ENCODE peak calls at places on chromosome 10, in five cellular contexts. S is astrocyte, Z is body of pancreas, U is astrocyte of the spinal cord, F is GM20000. D is an unnamed sample.

GRCh38 chr10:122875843-122876492 is 3.4 kb downstream of the FAM24B start:
- DNase-seq in F (no peak), S (no peak), U (no peak), Z (no peak), D (no peak)

GRCh38 chr10:132444877-132445351 is 47.9 kb downstream of the PWWP2B start:
- DNase-seq in Z (no peak), F (no peak), U (peak), S (no peak), D (no peak)

GRCh38 chr10:108709927-108710722 is 1213.2 kb downstream of the XPNPEP1 start:
- DNase-seq in U (no peak), Z (no peak), F (no peak), S (no peak), D (no peak)

GRCh38 chr10:85831422-85831821 is 535.2 kb downstream of the GRID1 start:
- DNase-seq in U (no peak), Z (no peak), S (no peak), F (no peak), D (no peak)

GRCh38 chr10:17989908-17990767 is 38.4 kb downstream of the SLC39A12 start:
- DNase-seq in F (peak), U (peak), S (peak), Z (no peak), D (no peak)

GRCh38 chr10:79938728-79939380 is 10.1 kb downstream of the SFTPD start:
- DNase-seq in U (no peak), Z (no peak), S (no peak), F (no peak), D (peak)

GRCh38 chr10:8049151-8049873 is 5.2 kb upstream of the GATA3 start:
- DNase-seq in F (peak), Z (no peak), S (no peak), U (no peak), D (peak)

GRCh38 chr10:31152421-31153133 is 120.9 kb upstream of the ZNF438 start:
- DNase-seq in Z (no peak), U (peak), S (no peak), F (no peak), D (no peak)

GRCh38 chr10:71270301-71270777 is 48.7 kb upstream of the SLC29A3 start:
- DNase-seq in F (peak), Z (peak), S (peak), U (peak), D (peak)

GRCh38 chr10:71262027-71262426 is 49.7 kb downstream of the UNC5B start:
- DNase-seq in Z (no peak), U (no peak), S (no peak), F (no peak), D (no peak)

GRCh38 chr10:47033541-47034270 is 122.5 kb downstream of the PTPN20 start:
- DNase-seq in U (no peak), S (no peak), F (no peak), Z (peak), D (no peak)

GRCh38 chr10:47368431-47369180 is 15.5 kb downstream of the ZNF488 start:
- DNase-seq in U (no peak), S (no peak), Z (no peak), F (no peak), D (no peak)

GRCh38 chr10:72418679-72419078 is 64.0 kb upstream of the DNAJB12 start:
- DNase-seq in F (no peak), U (no peak), S (no peak), Z (no peak), D (no peak)

GRCh38 chr10:69515699-69516547 is 57.3 kb downstream of the NEUROG3 start:
- DNase-seq in F (peak), S (peak), Z (peak), U (peak), D (peak)

GRCh38 chr10:69517271-69517848 is 55.9 kb downstream of the NEUROG3 start:
- DNase-seq in Z (no peak), S (no peak), F (no peak), U (no peak), D (no peak)

GRCh38 chr10:69516548-69517195 is 56.5 kb downstream of the NEUROG3 start:
- DNase-seq in S (no peak), U (no peak), Z (no peak), F (no peak), D (no peak)

GRCh38 chr10:69512901-69513300 is 60.3 kb downstream of the NEUROG3 start:
- DNase-seq in U (no peak), F (no peak), S (no peak), Z (no peak), D (no peak)

GRCh38 chr10:69513617-69514016 is 59.6 kb downstream of the NEUROG3 start:
- DNase-seq in S (no peak), F (no peak), Z (no peak), U (no peak), D (no peak)
- TF ChIP-seq CTCF in S (no peak), F (no peak), Z (no peak), U (no peak), D (no peak)

GRCh38 chr10:93812664-93813338 is 55.1 kb downstream of the LGI1 start:
- DNase-seq in Z (no peak), U (no peak), S (no peak), F (no peak), D (no peak)

GRCh38 chr10:93818086-93818485 is 60.4 kb downstream of the LGI1 start:
- DNase-seq in S (no peak), Z (peak), U (no peak), F (no peak), D (no peak)

GRCh38 chr10:93813507-93814465 is 56.0 kb downstream of the LGI1 start:
- DNase-seq in U (peak), F (peak), Z (peak), S (peak), D (peak)

GRCh38 chr10:93816123-93816747 is 58.5 kb downstream of the LGI1 start:
- DNase-seq in S (peak), F (peak), Z (peak), U (peak), D (peak)

DNA sequence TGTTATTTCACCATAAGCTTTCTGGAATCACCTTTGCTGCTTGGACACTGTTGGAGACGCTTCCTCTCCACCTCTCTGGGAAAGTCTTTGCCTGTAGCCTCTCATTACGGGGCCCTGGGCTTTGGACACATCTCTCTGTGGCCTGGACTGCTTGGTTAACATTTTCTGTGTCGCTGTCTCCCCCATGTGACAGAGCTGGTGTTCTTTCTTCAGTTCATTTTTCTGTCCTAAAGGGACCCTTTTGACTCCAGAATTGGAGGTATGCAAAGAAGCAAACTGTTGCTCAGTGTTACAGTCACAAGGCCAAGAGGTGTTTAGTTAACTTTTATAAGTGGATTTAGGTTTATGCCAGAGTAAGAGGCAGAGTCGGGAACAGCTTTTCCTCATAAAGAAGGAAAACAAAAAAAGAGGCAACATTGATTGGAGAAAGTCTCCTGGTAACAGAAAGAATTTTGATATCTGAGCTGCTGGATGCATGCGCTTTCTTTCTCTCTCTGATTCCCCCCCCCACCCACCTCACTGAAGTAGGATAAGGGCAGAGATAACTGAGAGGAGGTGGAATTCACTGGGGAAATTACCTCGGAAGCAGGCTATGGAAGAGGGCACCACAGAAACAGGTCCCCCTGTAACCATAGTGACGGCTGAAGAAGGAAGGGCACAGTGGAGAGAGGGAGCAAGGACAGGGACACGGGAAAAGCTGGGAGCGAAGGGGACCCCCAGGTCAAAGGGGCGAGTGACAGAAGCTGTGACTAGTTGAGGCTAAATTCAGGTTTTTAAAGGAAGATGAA is 57.8 kb downstream of the LGI1 start:
- DNase-seq in Z (no peak), U (peak), S (no peak), F (no peak), D (no peak)
- TF ChIP-seq CTCF in Z (no peak), U (no peak), S (no peak), F (no peak), D (no peak)

DNA sequence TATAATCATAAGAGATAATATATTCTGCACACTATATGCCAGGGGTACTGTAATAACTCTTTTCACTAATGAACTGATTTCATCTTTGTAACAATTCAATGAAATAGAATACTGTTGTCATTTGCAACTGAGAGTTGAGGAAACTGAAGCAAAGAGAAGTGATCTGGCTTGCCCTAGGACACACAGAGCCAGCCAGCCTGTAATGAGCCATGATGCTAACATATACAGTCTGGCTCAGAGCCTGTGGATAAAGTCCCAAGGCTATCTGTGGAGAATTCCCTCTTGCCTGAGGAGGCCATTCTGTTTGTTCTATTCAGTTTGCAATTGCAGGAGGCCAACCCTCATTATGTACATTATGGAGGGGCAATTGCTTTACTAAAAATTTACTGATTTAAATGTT is 241.3 kb downstream of the CXCL12 start:
- DNase-seq in S (no peak), U (no peak), F (no peak), Z (no peak), D (no peak)
- TF ChIP-seq CTCF in S (no peak), U (no peak), F (no peak), Z (no peak), D (no peak)

GRCh38 chr10:1050555-1050954 is 1.6 kb upstream of the IDI1 start:
- DNase-seq in Z (no peak), U (no peak), S (no peak), F (peak), D (peak)
- TF ChIP-seq CTCF in Z (no peak), U (no peak), S (no peak), F (no peak), D (no peak)

DNA sequence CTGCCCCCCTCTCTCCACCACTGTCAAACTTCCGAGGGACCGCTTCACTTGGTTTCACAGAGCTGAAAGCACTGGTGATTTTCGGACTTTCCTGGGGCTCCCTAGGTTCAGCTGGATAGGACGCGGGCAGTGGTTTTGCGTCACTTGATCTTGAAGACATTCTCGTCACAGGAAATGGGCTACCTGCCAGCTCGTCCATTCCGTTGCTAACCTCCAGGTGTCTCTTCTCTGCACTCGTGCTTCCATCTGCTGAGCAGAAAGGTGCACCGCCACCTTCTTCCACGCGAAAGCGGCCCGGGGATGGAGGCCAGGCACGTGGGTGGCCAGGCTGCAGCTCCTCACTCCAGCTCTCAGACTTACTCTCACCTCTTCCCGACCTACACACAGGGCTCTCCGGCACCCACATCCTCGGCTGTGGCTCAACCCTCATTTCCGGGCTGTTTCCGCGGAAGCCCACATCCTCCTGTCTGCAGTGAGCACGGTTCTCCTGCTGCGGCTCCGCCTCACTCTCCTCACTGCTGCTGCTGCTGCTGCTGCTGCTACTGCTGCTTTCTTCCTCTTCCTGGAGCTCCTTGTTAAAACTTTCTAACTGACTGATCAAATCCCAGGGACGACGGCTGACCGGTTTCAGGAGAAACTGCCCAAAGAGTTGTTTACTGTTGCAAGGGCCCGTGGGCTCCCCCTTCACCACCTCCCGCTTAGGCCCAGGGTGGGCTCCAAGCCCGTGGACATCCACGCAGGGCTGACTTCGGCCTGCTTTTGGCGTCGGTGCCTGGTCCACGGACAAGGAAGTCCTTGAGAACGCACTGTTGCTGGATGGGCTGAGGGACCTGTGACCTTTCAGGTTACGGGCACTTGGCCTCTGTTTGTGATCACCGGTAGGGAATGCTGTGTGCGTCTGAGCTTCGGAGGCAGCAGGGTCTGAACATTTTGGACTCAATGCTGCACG is 32.1 kb downstream of the JCAD start:
- DNase-seq in U (no peak), F (peak), Z (peak), S (no peak), D (peak)
- TF ChIP-seq CTCF in U (peak), F (peak), Z (no peak), S (no peak), D (peak)

GRCh38 chr10:15730341-15730740 is 10.6 kb upstream of the ITGA8 start:
- DNase-seq in S (no peak), Z (no peak), U (no peak), F (no peak), D (no peak)

GRCh38 chr10:15726042-15726441 is 6.3 kb upstream of the ITGA8 start:
- DNase-seq in U (no peak), Z (no peak), F (no peak), S (no peak), D (no peak)

GRCh38 chr10:15724683-15725082 is 5.0 kb upstream of the ITGA8 start:
- DNase-seq in U (no peak), Z (no peak), S (no peak), F (no peak), D (no peak)

GRCh38 chr10:15729890-15730289 is 10.2 kb upstream of the ITGA8 start:
- DNase-seq in F (no peak), U (no peak), Z (no peak), S (no peak), D (no peak)

DNA sequence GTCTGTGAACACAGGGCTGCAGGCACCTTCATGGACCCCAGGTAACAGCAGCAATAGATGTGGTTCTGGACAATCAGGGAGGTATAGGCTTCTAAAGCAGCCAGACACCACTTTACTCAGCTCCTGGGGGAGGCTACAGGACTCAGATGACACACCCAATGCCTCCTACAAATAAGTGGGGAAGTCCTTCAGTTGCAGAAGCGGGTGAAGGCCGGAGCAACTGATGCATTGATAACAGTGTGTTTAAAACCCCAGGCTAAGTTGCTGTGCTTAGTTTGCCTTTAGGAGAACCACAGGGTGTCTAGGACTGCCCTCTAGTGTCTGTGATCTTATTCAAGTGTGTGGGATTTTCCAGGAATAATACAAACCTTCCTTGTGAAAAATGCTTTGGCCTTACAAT is 5.9 kb upstream of the ITGA8 start:
- DNase-seq in F (peak), Z (no peak), U (peak), S (peak), D (no peak)
- TF ChIP-seq CTCF in F (peak), Z (peak), U (peak), S (peak), D (no peak)

GRCh38 chr10:103476046-103476768 is 2.8 kb downstream of the CALHM3 start:
- DNase-seq in F (peak), S (no peak), U (no peak), Z (no peak), D (peak)
- TF ChIP-seq CTCF in F (peak), S (no peak), U (peak), Z (no peak), D (peak)